ENCODE peak calls at places on chromosomes 6 and 20, in seven cellular contexts. One of them, this sample, is unnamed.
A peak's percentile ranks its signal among the peaks of the same experiment; 100 is the strongest.

GRCh38 chr20:25493137-25493536 is 85.7 kb downstream of the GINS1 start:
- DNase-seq in effector memory CD4-positive, alpha-beta T cell: no peak
- DNase-seq in skeletal muscle cell: no peak
- DNase-seq in retinal pigment epithelial cell: no peak
- DNase-seq in CD4-positive, alpha-beta memory T cell: no peak
- DNase-seq in cardiac fibroblast: no peak
- DNase-seq in upper lobe of right lung: no peak
- DNase-seq in this sample: no peak

GRCh38 chr6:125529061-125529460 is 220.4 kb upstream of the HEY2 start:
- DNase-seq in upper lobe of right lung: no peak
- DNase-seq in CD4-positive, alpha-beta memory T cell: no peak
- DNase-seq in retinal pigment epithelial cell: no peak
- DNase-seq in skeletal muscle cell: no peak
- DNase-seq in cardiac fibroblast: no peak
- DNase-seq in effector memory CD4-positive, alpha-beta T cell: no peak
- DNase-seq in this sample: no peak

GRCh38 chr6:111297776-111298175 is 185.2 kb downstream of the REV3L start:
- DNase-seq in effector memory CD4-positive, alpha-beta T cell: no peak
- DNase-seq in retinal pigment epithelial cell: no peak
- DNase-seq in CD4-positive, alpha-beta memory T cell: no peak
- DNase-seq in cardiac fibroblast: no peak
- DNase-seq in upper lobe of right lung: no peak
- DNase-seq in skeletal muscle cell: no peak
- DNase-seq in this sample: no peak

GRCh38 chr6:56693246-56693607 is 50.5 kb upstream of the DST start:
- DNase-seq in CD4-positive, alpha-beta memory T cell: no peak
- DNase-seq in effector memory CD4-positive, alpha-beta T cell: no peak
- DNase-seq in skeletal muscle cell: peak; percentile 91
- DNase-seq in retinal pigment epithelial cell: no peak
- DNase-seq in upper lobe of right lung: peak; percentile 69
- DNase-seq in cardiac fibroblast: peak; percentile 88
- DNase-seq in this sample: no peak

GRCh38 chr6:132830236-132830799 is 15.9 kb downstream of the RPS12 start:
- DNase-seq in skeletal muscle cell: no peak
- DNase-seq in CD4-positive, alpha-beta memory T cell: no peak
- DNase-seq in retinal pigment epithelial cell: no peak
- DNase-seq in cardiac fibroblast: peak; percentile 60
- DNase-seq in upper lobe of right lung: no peak
- DNase-seq in effector memory CD4-positive, alpha-beta T cell: no peak
- DNase-seq in this sample: no peak

GRCh38 chr20:24303393-24303792 is 166.0 kb upstream of the SYNDIG1 start:
- DNase-seq in CD4-positive, alpha-beta memory T cell: no peak
- DNase-seq in effector memory CD4-positive, alpha-beta T cell: no peak
- DNase-seq in skeletal muscle cell: no peak
- DNase-seq in cardiac fibroblast: no peak
- DNase-seq in retinal pigment epithelial cell: no peak
- DNase-seq in upper lobe of right lung: no peak
- DNase-seq in this sample: no peak

GRCh38 chr6:164200071-164200470 is 785.6 kb downstream of the QKI start:
- DNase-seq in cardiac fibroblast: peak; percentile 4
- DNase-seq in effector memory CD4-positive, alpha-beta T cell: no peak
- DNase-seq in upper lobe of right lung: no peak
- DNase-seq in retinal pigment epithelial cell: peak; percentile 0
- DNase-seq in skeletal muscle cell: no peak
- DNase-seq in CD4-positive, alpha-beta memory T cell: no peak
- DNase-seq in this sample: no peak

GRCh38 chr6:75412937-75413662 is 80.5 kb downstream of the FILIP1 start:
- DNase-seq in cardiac fibroblast: peak; percentile 56
- DNase-seq in upper lobe of right lung: no peak
- DNase-seq in effector memory CD4-positive, alpha-beta T cell: no peak
- DNase-seq in skeletal muscle cell: no peak
- DNase-seq in retinal pigment epithelial cell: no peak
- DNase-seq in CD4-positive, alpha-beta memory T cell: no peak
- DNase-seq in this sample: no peak

GRCh38 chr20:63316502-63316921 is 23.5 kb downstream of the COL20A1 start:
- DNase-seq in effector memory CD4-positive, alpha-beta T cell: no peak
- DNase-seq in retinal pigment epithelial cell: no peak
- DNase-seq in upper lobe of right lung: no peak
- DNase-seq in skeletal muscle cell: no peak
- DNase-seq in CD4-positive, alpha-beta memory T cell: no peak
- DNase-seq in cardiac fibroblast: no peak
- DNase-seq in this sample: no peak

GRCh38 chr20:542777-543368 is 717 bp downstream of the CSNK2A1 start:
- DNase-seq in CD4-positive, alpha-beta memory T cell: no peak
- DNase-seq in cardiac fibroblast: peak; percentile 6
- DNase-seq in effector memory CD4-positive, alpha-beta T cell: no peak
- DNase-seq in retinal pigment epithelial cell: no peak
- DNase-seq in skeletal muscle cell: no peak
- DNase-seq in upper lobe of right lung: peak; percentile 71
- DNase-seq in this sample: peak; percentile 41

GRCh38 chr6:51199733-51200132 is 381.1 kb downstream of the TFAP2B start:
- DNase-seq in cardiac fibroblast: no peak
- DNase-seq in CD4-positive, alpha-beta memory T cell: no peak
- DNase-seq in effector memory CD4-positive, alpha-beta T cell: no peak
- DNase-seq in retinal pigment epithelial cell: no peak
- DNase-seq in skeletal muscle cell: no peak
- DNase-seq in upper lobe of right lung: no peak
- DNase-seq in this sample: no peak

GRCh38 chr6:49257549-49257948 is 205.5 kb downstream of the MMUT start:
- DNase-seq in upper lobe of right lung: no peak
- DNase-seq in CD4-positive, alpha-beta memory T cell: no peak
- DNase-seq in retinal pigment epithelial cell: no peak
- DNase-seq in skeletal muscle cell: no peak
- DNase-seq in cardiac fibroblast: no peak
- DNase-seq in effector memory CD4-positive, alpha-beta T cell: no peak
- DNase-seq in this sample: no peak

GRCh38 chr6:7900621-7901020 is 10.0 kb downstream of the TXNDC5 start:
- DNase-seq in retinal pigment epithelial cell: no peak
- DNase-seq in skeletal muscle cell: no peak
- DNase-seq in effector memory CD4-positive, alpha-beta T cell: no peak
- DNase-seq in CD4-positive, alpha-beta memory T cell: no peak
- DNase-seq in upper lobe of right lung: no peak
- DNase-seq in cardiac fibroblast: no peak
- DNase-seq in this sample: no peak

GRCh38 chr20:62170536-62170935 is 12.3 kb upstream of the MTG2 start:
- DNase-seq in retinal pigment epithelial cell: no peak
- DNase-seq in effector memory CD4-positive, alpha-beta T cell: no peak
- DNase-seq in cardiac fibroblast: no peak
- DNase-seq in CD4-positive, alpha-beta memory T cell: no peak
- DNase-seq in upper lobe of right lung: no peak
- DNase-seq in skeletal muscle cell: no peak
- DNase-seq in this sample: no peak

GRCh38 chr6:131952886-131953509 is 1.8 kb upstream of the CCN2 start:
- DNase-seq in cardiac fibroblast: no peak
- DNase-seq in effector memory CD4-positive, alpha-beta T cell: no peak
- DNase-seq in retinal pigment epithelial cell: no peak
- DNase-seq in upper lobe of right lung: no peak
- DNase-seq in CD4-positive, alpha-beta memory T cell: no peak
- DNase-seq in skeletal muscle cell: no peak
- DNase-seq in this sample: no peak

GRCh38 chr6:37218501-37218900 is 39.1 kb upstream of the TBC1D22B start:
- DNase-seq in cardiac fibroblast: no peak
- DNase-seq in skeletal muscle cell: no peak
- DNase-seq in CD4-positive, alpha-beta memory T cell: no peak
- DNase-seq in upper lobe of right lung: no peak
- DNase-seq in effector memory CD4-positive, alpha-beta T cell: no peak
- DNase-seq in retinal pigment epithelial cell: no peak
- DNase-seq in this sample: no peak

GRCh38 chr6:37222125-37222967 is 35.2 kb upstream of the TBC1D22B start:
- DNase-seq in skeletal muscle cell: peak; percentile 72
- DNase-seq in upper lobe of right lung: peak; percentile 92
- DNase-seq in cardiac fibroblast: peak; percentile 91
- DNase-seq in retinal pigment epithelial cell: peak; percentile 77
- DNase-seq in effector memory CD4-positive, alpha-beta T cell: peak; percentile 56
- DNase-seq in CD4-positive, alpha-beta memory T cell: peak; percentile 54
- DNase-seq in this sample: peak; percentile 47

GRCh38 chr6:37222992-37223391 is 34.6 kb upstream of the TBC1D22B start:
- DNase-seq in effector memory CD4-positive, alpha-beta T cell: no peak
- DNase-seq in retinal pigment epithelial cell: no peak
- DNase-seq in upper lobe of right lung: no peak
- DNase-seq in cardiac fibroblast: no peak
- DNase-seq in CD4-positive, alpha-beta memory T cell: no peak
- DNase-seq in skeletal muscle cell: no peak
- DNase-seq in this sample: no peak

GRCh38 chr6:37218061-37218460 is 39.5 kb upstream of the TBC1D22B start:
- DNase-seq in retinal pigment epithelial cell: no peak
- DNase-seq in CD4-positive, alpha-beta memory T cell: no peak
- DNase-seq in effector memory CD4-positive, alpha-beta T cell: no peak
- DNase-seq in skeletal muscle cell: no peak
- DNase-seq in upper lobe of right lung: no peak
- DNase-seq in cardiac fibroblast: no peak
- DNase-seq in this sample: no peak

GRCh38 chr6:37221585-37222124 is 35.9 kb upstream of the TBC1D22B start:
- DNase-seq in effector memory CD4-positive, alpha-beta T cell: no peak
- DNase-seq in cardiac fibroblast: no peak
- DNase-seq in skeletal muscle cell: no peak
- DNase-seq in CD4-positive, alpha-beta memory T cell: no peak
- DNase-seq in retinal pigment epithelial cell: no peak
- DNase-seq in upper lobe of right lung: no peak
- DNase-seq in this sample: no peak
- H3K4me3 ChIP-seq in effector memory CD4-positive, alpha-beta T cell: peak overlapping the region; percentile 66
- H3K4me3 ChIP-seq in cardiac fibroblast: peak overlapping the region; percentile 65
- H3K4me3 ChIP-seq in skeletal muscle cell: peak overlapping the region; percentile 58
- H3K4me3 ChIP-seq in CD4-positive, alpha-beta memory T cell: peak overlapping the region; percentile 55
- H3K4me3 ChIP-seq in retinal pigment epithelial cell: peak overlapping the region; percentile 70
- H3K4me3 ChIP-seq in upper lobe of right lung: peak overlapping the region; percentile 78
- H3K4me3 ChIP-seq in this sample: peak overlapping the region; percentile 54

GRCh38 chr20:52993091-52993490 is 20.9 kb downstream of the TSHZ2 start:
- DNase-seq in upper lobe of right lung: no peak
- DNase-seq in CD4-positive, alpha-beta memory T cell: no peak
- DNase-seq in cardiac fibroblast: no peak
- DNase-seq in retinal pigment epithelial cell: no peak
- DNase-seq in skeletal muscle cell: no peak
- DNase-seq in effector memory CD4-positive, alpha-beta T cell: no peak
- DNase-seq in this sample: no peak

GRCh38 chr20:52994184-52994970 is 22.2 kb downstream of the TSHZ2 start:
- DNase-seq in skeletal muscle cell: no peak
- DNase-seq in retinal pigment epithelial cell: no peak
- DNase-seq in effector memory CD4-positive, alpha-beta T cell: no peak
- DNase-seq in CD4-positive, alpha-beta memory T cell: no peak
- DNase-seq in upper lobe of right lung: no peak
- DNase-seq in cardiac fibroblast: no peak
- DNase-seq in this sample: no peak

GRCh38 chr20:52991783-52992182 is 19.6 kb downstream of the TSHZ2 start:
- DNase-seq in cardiac fibroblast: no peak
- DNase-seq in upper lobe of right lung: no peak
- DNase-seq in skeletal muscle cell: no peak
- DNase-seq in retinal pigment epithelial cell: no peak
- DNase-seq in CD4-positive, alpha-beta memory T cell: no peak
- DNase-seq in effector memory CD4-positive, alpha-beta T cell: no peak
- DNase-seq in this sample: no peak

GRCh38 chr20:52996130-52996529 is 24.0 kb downstream of the TSHZ2 start:
- DNase-seq in CD4-positive, alpha-beta memory T cell: no peak
- DNase-seq in upper lobe of right lung: no peak
- DNase-seq in retinal pigment epithelial cell: no peak
- DNase-seq in skeletal muscle cell: no peak
- DNase-seq in effector memory CD4-positive, alpha-beta T cell: no peak
- DNase-seq in cardiac fibroblast: no peak
- DNase-seq in this sample: no peak

GRCh38 chr20:52992632-52993031 is 20.5 kb downstream of the TSHZ2 start:
- DNase-seq in retinal pigment epithelial cell: no peak
- DNase-seq in effector memory CD4-positive, alpha-beta T cell: no peak
- DNase-seq in cardiac fibroblast: no peak
- DNase-seq in CD4-positive, alpha-beta memory T cell: no peak
- DNase-seq in skeletal muscle cell: no peak
- DNase-seq in upper lobe of right lung: no peak
- DNase-seq in this sample: no peak
- H3K4me3 ChIP-seq in retinal pigment epithelial cell: no peak overlapping the region
- H3K4me3 ChIP-seq in effector memory CD4-positive, alpha-beta T cell: no peak overlapping the region
- H3K4me3 ChIP-seq in cardiac fibroblast: no peak overlapping the region
- H3K4me3 ChIP-seq in CD4-positive, alpha-beta memory T cell: no peak overlapping the region
- H3K4me3 ChIP-seq in skeletal muscle cell: no peak overlapping the region
- H3K4me3 ChIP-seq in upper lobe of right lung: no peak overlapping the region
- H3K4me3 ChIP-seq in this sample: no peak overlapping the region

DNA sequence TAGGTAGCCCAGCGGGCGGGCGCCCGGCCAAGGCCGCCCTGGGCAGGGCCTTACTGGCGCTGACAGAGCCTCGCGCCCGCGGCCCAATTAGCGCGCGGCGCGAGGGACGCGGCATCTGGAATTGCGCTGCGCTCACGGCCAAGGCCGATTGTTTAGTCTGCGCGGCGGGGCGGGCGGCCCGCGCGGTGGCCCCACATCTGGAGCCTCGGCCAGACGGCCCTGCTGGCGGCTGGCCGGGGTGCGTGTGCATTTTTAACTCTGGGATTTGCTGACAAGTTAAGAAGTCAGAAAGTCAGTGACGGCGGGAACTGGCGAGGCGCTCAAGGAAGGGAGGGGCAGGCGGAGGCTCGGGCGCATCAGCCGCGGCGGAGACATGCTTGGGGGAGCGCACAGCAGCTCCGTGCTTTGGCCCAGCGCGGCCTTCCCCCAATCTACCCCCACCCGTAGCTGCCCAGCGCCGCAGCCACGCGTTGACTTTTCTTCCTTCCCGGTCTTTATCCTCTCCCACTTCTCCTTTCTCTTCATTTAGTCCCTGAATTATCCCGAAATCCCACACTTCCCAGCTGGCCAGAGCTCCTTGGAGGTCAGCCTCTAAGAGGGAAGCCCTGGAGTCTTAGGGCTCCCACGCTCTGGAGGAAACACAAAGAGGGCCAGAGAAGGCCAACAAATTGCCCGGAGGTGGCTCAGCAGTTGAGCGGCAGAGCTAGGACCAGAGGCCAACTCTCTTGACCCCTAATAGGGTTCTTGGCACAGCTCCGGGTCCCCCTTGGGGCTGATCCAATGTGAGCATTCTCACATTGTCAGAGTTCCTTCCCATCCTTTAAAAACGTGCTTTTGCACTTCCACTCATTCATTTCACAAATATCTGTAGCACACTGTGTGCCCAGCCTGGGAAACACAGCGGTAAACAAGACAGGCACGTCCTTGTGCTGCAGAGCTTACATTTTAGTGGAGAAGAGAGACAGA is 40.8 kb upstream of the FOXP4 start:
- DNase-seq in retinal pigment epithelial cell: no peak
- DNase-seq in cardiac fibroblast: peak; percentile 77
- DNase-seq in upper lobe of right lung: peak; percentile 82
- DNase-seq in CD4-positive, alpha-beta memory T cell: no peak
- DNase-seq in skeletal muscle cell: no peak
- DNase-seq in effector memory CD4-positive, alpha-beta T cell: no peak
- DNase-seq in this sample: no peak
- H3K4me3 ChIP-seq in retinal pigment epithelial cell: peak overlapping the region; percentile 17
- H3K4me3 ChIP-seq in cardiac fibroblast: peak overlapping the region; percentile 36
- H3K4me3 ChIP-seq in upper lobe of right lung: peak overlapping the region; percentile 47
- H3K4me3 ChIP-seq in CD4-positive, alpha-beta memory T cell: no peak overlapping the region
- H3K4me3 ChIP-seq in skeletal muscle cell: peak overlapping the region; percentile 28
- H3K4me3 ChIP-seq in effector memory CD4-positive, alpha-beta T cell: no peak overlapping the region
- H3K4me3 ChIP-seq in this sample: no peak overlapping the region

GRCh38 chr6:137870286-137870685 is 3.2 kb downstream of the TNFAIP3 start:
- DNase-seq in effector memory CD4-positive, alpha-beta T cell: no peak
- DNase-seq in skeletal muscle cell: no peak
- DNase-seq in cardiac fibroblast: no peak
- DNase-seq in CD4-positive, alpha-beta memory T cell: peak; percentile 45
- DNase-seq in upper lobe of right lung: no peak
- DNase-seq in retinal pigment epithelial cell: no peak
- DNase-seq in this sample: no peak
- H3K4me3 ChIP-seq in effector memory CD4-positive, alpha-beta T cell: peak overlapping the region; percentile 97
- H3K4me3 ChIP-seq in skeletal muscle cell: peak overlapping the region; percentile 97
- H3K4me3 ChIP-seq in cardiac fibroblast: peak overlapping the region; percentile 92
- H3K4me3 ChIP-seq in CD4-positive, alpha-beta memory T cell: peak overlapping the region; percentile 93
- H3K4me3 ChIP-seq in upper lobe of right lung: peak overlapping the region; percentile 96
- H3K4me3 ChIP-seq in retinal pigment epithelial cell: no peak overlapping the region
- H3K4me3 ChIP-seq in this sample: peak overlapping the region; percentile 99